ENCODE peak calls at places on chromosomes 3 and 15, in four cellular contexts. W is heart left ventricle, K is breast epithelium, L is PC-9. F is an unnamed sample.
A peak's percentile ranks its signal among the peaks of the same experiment; 100 is the strongest.

GRCh38 chr3:150411971-150412370 is 3.9 kb downstream of the TSC22D2 start:
- DNase-seq in W (no peak), K (no peak), L (peak; percentile 40), F (no peak)

GRCh38 chr3:38150780-38151528 is 12.5 kb downstream of the MYD88 start:
- DNase-seq in W (no peak), K (no peak), L (no peak), F (no peak)

GRCh38 chr3:195221015-195221853 is 49.7 kb downstream of the XXYLT1 start:
- DNase-seq in W (peak; percentile 40), K (peak; percentile 17), L (no peak), F (no peak)

GRCh38 chr3:179750720-179751328 is 98.0 kb downstream of the USP13 start:
- DNase-seq in W (no peak), K (no peak), L (no peak), F (no peak)

GRCh38 chr3:102180291-102180931 is 254.4 kb upstream of the ZPLD1 start:
- DNase-seq in W (no peak), K (no peak), L (no peak), F (no peak)

GRCh38 chr15:47514251-47514652 is 203.1 kb upstream of the SEMA6D start:
- DNase-seq in W (no peak), K (no peak), L (no peak), F (no peak)

GRCh38 chr15:58431221-58432149 is at the start of gene LIPC:
- DNase-seq in W (no peak), K (no peak), L (no peak), F (no peak)

GRCh38 chr3:36461588-36461987 is 81.3 kb downstream of the STAC start:
- DNase-seq in W (no peak), K (no peak), L (no peak), F (no peak)

GRCh38 chr3:11637901-11638668 is 5.6 kb downstream of the VGLL4 start:
- DNase-seq in W (no peak), K (no peak), L (no peak), F (no peak)

GRCh38 chr15:69855172-69855562 is 242.6 kb downstream of the TLE3 start:
- DNase-seq in W (no peak), K (no peak), L (no peak), F (no peak)

GRCh38 chr15:29220852-29221251 is 48.8 kb downstream of the NSMCE3 start:
- DNase-seq in W (no peak), K (no peak), L (no peak), F (no peak)

GRCh38 chr15:40358492-40359353 is 704 bp downstream of the DISP2 start:
- DNase-seq in W (no peak), K (no peak), L (no peak), F (no peak)

GRCh38 chr15:59611277-59612260 is at the start of gene GCNT3:
- DNase-seq in W (no peak), K (no peak), L (peak; percentile 60), F (no peak)

GRCh38 chr3:195701042-195701910 is 19.5 kb upstream of the MUC20 start:
- DNase-seq in W (no peak), K (no peak), L (peak; percentile 40), F (no peak)

GRCh38 chr3:188137062-188137461 is 16.9 kb upstream of the LPP start:
- DNase-seq in W (no peak), K (no peak), L (no peak), F (no peak)

GRCh38 chr3:61547625-61548024 is 13.7 kb upstream of the PTPRG start:
- DNase-seq in W (no peak), K (no peak), L (no peak), F (no peak)

GRCh38 chr15:66936115-66936863 is 129.1 kb upstream of the SMAD3 start:
- DNase-seq in W (peak; percentile 76), K (no peak), L (no peak), F (no peak)

GRCh38 chr15:80026754-80027153 is 32.7 kb upstream of the ZFAND6 start:
- DNase-seq in W (no peak), K (no peak), L (no peak), F (no peak)

GRCh38 chr3:35721628-35722027 is 82.3 kb downstream of the ARPP21 start:
- DNase-seq in W (no peak), K (no peak), L (no peak), F (no peak)

GRCh38 chr3:38717603-38718240 is 68.2 kb upstream of the SCN5A start:
- DNase-seq in W (peak; percentile 84), K (no peak), L (no peak), F (no peak)

GRCh38 chr3:196546537-196546936 is 21.8 kb downstream of the WDR53 start:
- DNase-seq in W (no peak), K (no peak), L (no peak), F (no peak)

GRCh38 chr3:25433106-25433505 is 5.0 kb downstream of the RARB start:
- DNase-seq in W (no peak), K (no peak), L (no peak), F (no peak)

GRCh38 chr3:141485578-141486415 is 1.0 kb upstream of the RASA2 start:
- DNase-seq in W (no peak), K (no peak), L (peak; percentile 98), F (no peak)

GRCh38 chr3:46710229-46710628 is 7.4 kb downstream of the PRSS50 start:
- DNase-seq in W (no peak), K (peak; percentile 2), L (no peak), F (no peak)

GRCh38 chr3:148601766-148602685 is 95.7 kb upstream of the AGTR1 start:
- DNase-seq in W (no peak), K (no peak), L (no peak), F (no peak)

GRCh38 chr3:142636664-142637063 is 40.5 kb downstream of the PLS1 start:
- DNase-seq in W (no peak), K (no peak), L (no peak), F (no peak)

GRCh38 chr3:142628806-142629205 is 32.6 kb downstream of the PLS1 start:
- DNase-seq in W (no peak), K (no peak), L (no peak), F (no peak)

DNA sequence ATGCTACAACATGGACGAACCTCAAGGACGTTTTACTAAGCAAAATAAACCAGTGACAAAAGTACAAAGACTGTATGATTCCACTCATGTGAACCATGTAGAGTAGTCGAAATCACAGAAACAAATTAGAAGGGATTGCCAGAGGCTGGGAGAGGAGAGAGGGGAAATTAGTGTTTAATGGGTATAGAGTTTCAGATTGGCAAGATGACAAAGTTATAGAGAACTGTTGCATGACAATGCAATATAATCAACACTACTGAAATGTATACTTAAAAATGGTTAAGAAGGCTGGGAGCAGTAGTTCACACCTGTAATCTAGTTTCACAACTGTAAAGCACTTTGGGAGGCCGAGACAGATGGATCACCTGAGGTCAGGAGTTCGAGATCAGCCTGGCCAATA is 36.9 kb downstream of the PLS1 start:
- DNase-seq in W (no peak), K (no peak), L (no peak), F (no peak)
- H3K4me1 ChIP-seq in W (no peaks in the 10 kb centered on the region), K (no peaks in the 10 kb centered on the region), L (no peaks in the 10 kb centered on the region), F (no peaks in the 10 kb centered on the region)

DNA sequence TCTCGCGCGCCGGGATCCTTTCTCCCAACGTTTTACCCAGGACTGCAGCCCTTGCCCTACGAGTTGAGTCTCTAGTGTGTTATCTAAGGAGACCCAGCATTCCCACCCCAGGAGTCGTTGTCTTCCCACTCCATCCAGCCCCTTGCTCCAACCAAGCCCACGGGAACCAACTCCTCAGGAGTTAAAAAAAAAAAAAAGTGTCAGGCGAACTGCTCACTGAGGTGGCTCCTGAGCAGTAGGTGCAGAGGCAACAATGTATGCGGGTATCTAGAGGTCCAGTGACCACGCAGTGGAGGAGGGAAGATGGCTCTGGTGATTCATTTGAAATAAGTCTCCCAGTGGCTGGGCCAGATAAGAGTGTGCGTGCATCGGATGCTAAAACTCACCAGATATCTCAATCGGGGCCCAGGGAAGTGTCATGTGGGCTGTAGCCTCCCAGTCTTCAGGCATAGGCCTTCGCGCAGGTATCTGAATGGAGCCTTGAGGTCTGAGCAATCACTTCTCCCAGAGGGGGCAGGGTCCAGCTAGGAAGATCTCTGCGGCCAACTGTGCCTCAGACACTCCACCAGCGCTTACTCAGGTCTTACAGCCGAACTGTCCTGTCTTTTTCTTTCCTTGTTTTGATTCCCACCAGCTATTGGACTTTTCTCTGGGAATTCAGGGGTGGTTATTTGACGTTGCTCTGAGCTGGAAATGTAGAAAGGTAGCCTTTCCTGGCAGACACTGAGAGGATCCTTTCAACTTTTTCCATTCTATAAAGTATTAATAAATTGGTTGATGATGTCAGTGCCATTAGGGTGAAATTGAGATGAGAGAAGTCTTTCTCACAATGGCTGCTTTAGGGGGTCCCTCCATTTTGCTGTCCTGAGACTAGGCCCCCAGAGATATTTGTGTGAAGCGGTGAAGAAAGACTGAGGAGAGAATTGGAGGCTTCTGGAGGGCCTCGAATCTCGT is 21.0 kb downstream of the ZIC4 start:
- DNase-seq in W (no peak), K (no peak), L (no peak), F (no peak)
- H3K27me3 ChIP-seq in W (peaks cover 91% of the 10 kb centered on the region), K (peaks cover 4% of the 10 kb centered on the region), L (no peaks in the 10 kb centered on the region), F (peaks cover 72% of the 10 kb centered on the region)

GRCh38 chr15:89093509-89093908 is 5.3 kb downstream of the ABHD2 start:
- DNase-seq in W (no peak), K (no peak), L (no peak), F (no peak)

GRCh38 chr15:89096664-89097063 is 8.4 kb downstream of the ABHD2 start:
- DNase-seq in W (no peak), K (no peak), L (no peak), F (no peak)

GRCh38 chr15:89097313-89097712 is 9.1 kb downstream of the ABHD2 start:
- DNase-seq in W (no peak), K (no peak), L (no peak), F (no peak)

GRCh38 chr15:89095073-89095472 is 6.8 kb downstream of the ABHD2 start:
- DNase-seq in W (no peak), K (no peak), L (no peak), F (no peak)

DNA sequence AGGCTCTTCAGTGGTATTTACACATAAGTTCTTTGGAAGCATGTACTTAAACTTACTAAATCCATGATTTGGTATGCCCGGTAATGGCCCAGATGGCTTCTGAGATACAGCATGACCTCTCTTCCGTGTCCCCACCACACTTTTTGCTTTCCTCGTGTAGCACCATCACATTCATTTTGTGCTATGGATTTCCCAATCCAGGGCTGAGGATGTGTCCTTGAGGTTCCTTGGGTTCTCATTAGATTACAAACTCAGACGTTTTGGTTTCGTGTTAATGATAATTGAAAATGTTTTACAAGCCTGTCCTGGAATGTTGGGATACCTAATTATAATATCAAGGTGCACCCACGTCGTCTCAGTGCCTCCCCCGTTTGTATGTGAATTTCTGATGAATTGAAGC is 7.3 kb downstream of the ABHD2 start:
- DNase-seq in W (no peak), K (no peak), L (no peak), F (no peak)
- H3K4me1 ChIP-seq in W (peaks cover 11% of the 10 kb centered on the region), K (no peaks in the 10 kb centered on the region), L (peaks cover 49% of the 10 kb centered on the region), F (no peaks in the 10 kb centered on the region)

DNA sequence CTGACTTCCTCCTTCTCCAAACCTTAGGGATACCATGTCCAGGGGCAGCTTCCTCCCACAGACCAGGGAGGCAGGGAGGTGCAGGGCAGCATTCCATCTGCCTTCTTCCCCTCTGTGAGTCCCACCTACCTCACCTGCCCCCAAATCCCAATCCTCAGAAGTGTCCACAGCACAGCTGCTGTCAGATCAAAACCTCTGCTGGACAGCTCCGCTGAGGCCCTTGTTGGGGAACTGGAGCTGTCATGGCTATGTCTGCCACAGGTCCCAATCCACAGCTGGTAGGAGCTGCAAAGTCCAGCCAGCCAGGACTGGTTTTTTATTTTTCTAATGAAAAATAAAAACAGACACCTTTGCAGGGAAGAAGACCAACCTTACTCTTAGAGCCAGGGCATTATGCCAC is 40.7 kb upstream of the TBC1D21 start:
- DNase-seq in W (no peak), K (no peak), L (no peak), F (no peak)
- H3K27me3 ChIP-seq in W (no peaks in the 10 kb centered on the region), K (no peaks in the 10 kb centered on the region), L (peaks cover 96% of the 10 kb centered on the region), F (no peaks in the 10 kb centered on the region)

GRCh38 chr3:115141018-115141757 is 5.9 kb downstream of the ZBTB20 start:
- DNase-seq in W (no peak), K (no peak), L (no peak), F (no peak)
- H3K4me1 ChIP-seq in W (peaks cover 3% of the 10 kb centered on the region), K (no peaks in the 10 kb centered on the region), L (peaks cover 7% of the 10 kb centered on the region), F (peaks cover 1% of the 10 kb centered on the region)

GRCh38 chr15:82647045-82647834 is at the start of gene CPEB1:
- DNase-seq in W (peak; percentile 60), K (no peak), L (no peak), F (no peak)
- H3K27me3 ChIP-seq in W (peaks cover 31% of the 10 kb centered on the region), K (peaks cover 3% of the 10 kb centered on the region), L (peaks cover 35% of the 10 kb centered on the region), F (peaks cover 21% of the 10 kb centered on the region)

F was measured in iPS DF 6.9.